ENCODE peak calls at places on chromosomes 12 and 14, in eight cellular contexts. W is stomach; K is fibroblast of lung; U is H1; X is thoracic aorta; G is CD8-positive, alpha-beta T cell; L is neural progenitor cell; S is breast epithelium. A is an unnamed sample. For H3K4me1, the result is how much of the 10 kb centered on the place peaks cover.

GRCh38 chr12:124651508-124652273 is 84.3 kb upstream of the NCOR2 start:
- DNase-seq in W (no peak), K (no peak), U (no peak), X (no peak), G (no peak), L (no peak), S (no peak), A (no peak)

GRCh38 chr14:22106700-22107697 is 433.4 kb upstream of the OR4E1 start:
- DNase-seq in W (no peak), K (no peak), U (no peak), X (no peak), G (no peak), L (no peak), S (no peak), A (no peak)

GRCh38 chr12:51970904-51971646 is 19.6 kb downstream of the ACVR1B start:
- DNase-seq in W (no peak), K (peak), U (no peak), X (no peak), G (peak), L (peak), S (no peak), A (no peak)

GRCh38 chr12:70989232-70989631 is 68.7 kb upstream of the PTPRR start:
- DNase-seq in W (no peak), K (peak), U (no peak), X (no peak), G (no peak), L (no peak), S (no peak), A (no peak)

GRCh38 chr12:48118491-48118890 is 673 bp upstream of the PFKM start:
- DNase-seq in W (no peak), K (no peak), U (no peak), X (no peak), G (no peak), L (no peak), S (no peak), A (no peak)

GRCh38 chr12:64335886-64336466 is 54.6 kb downstream of the C12orf56 start:
- DNase-seq in W (no peak), K (no peak), U (no peak), X (no peak), G (no peak), L (no peak), S (no peak), A (no peak)

GRCh38 chr12:103626498-103626897 is 39.4 kb downstream of the STAB2 start:
- DNase-seq in W (peak), K (peak), U (no peak), X (peak), G (no peak), L (peak), S (no peak), A (peak)

GRCh38 chr14:99067141-99067920 is 204.7 kb downstream of the BCL11B start:
- DNase-seq in W (no peak), K (no peak), U (no peak), X (no peak), G (no peak), L (no peak), S (no peak), A (no peak)

GRCh38 chr12:70451528-70451927 is 85.4 kb downstream of the KCNMB4 start:
- DNase-seq in W (no peak), K (no peak), U (no peak), X (no peak), G (no peak), L (no peak), S (no peak), A (no peak)

GRCh38 chr12:51295651-51296050 is 25.4 kb upstream of the SMAGP start:
- DNase-seq in W (no peak), K (no peak), U (no peak), X (no peak), G (no peak), L (no peak), S (no peak), A (no peak)

GRCh38 chr14:75144944-75145343 is 18.1 kb upstream of the NEK9 start:
- DNase-seq in W (no peak), K (no peak), U (no peak), X (no peak), G (no peak), L (no peak), S (no peak), A (no peak)

GRCh38 chr14:96362965-96363750 is at the start of the genes ATG2B and GSKIP:
- DNase-seq in W (peak), K (peak), U (peak), X (peak), G (peak), L (peak), S (peak), A (peak)

GRCh38 chr12:99372257-99372933 is 275.2 kb upstream of the GARIN6 start:
- DNase-seq in W (no peak), K (no peak), U (no peak), X (no peak), G (no peak), L (no peak), S (no peak), A (no peak)

GRCh38 chr12:69028941-69029729 is 96.2 kb upstream of the CPM start:
- DNase-seq in W (no peak), K (peak), U (no peak), X (no peak), G (no peak), L (no peak), S (no peak), A (no peak)

GRCh38 chr12:47591387-47591786 is 114.4 kb downstream of the RPAP3 start:
- DNase-seq in W (no peak), K (no peak), U (no peak), X (no peak), G (no peak), L (no peak), S (no peak), A (no peak)

GRCh38 chr14:56131865-56132830 is 13.9 kb downstream of the PELI2 start:
- DNase-seq in W (no peak), K (no peak), U (no peak), X (no peak), G (no peak), L (peak), S (no peak), A (no peak)

DNA sequence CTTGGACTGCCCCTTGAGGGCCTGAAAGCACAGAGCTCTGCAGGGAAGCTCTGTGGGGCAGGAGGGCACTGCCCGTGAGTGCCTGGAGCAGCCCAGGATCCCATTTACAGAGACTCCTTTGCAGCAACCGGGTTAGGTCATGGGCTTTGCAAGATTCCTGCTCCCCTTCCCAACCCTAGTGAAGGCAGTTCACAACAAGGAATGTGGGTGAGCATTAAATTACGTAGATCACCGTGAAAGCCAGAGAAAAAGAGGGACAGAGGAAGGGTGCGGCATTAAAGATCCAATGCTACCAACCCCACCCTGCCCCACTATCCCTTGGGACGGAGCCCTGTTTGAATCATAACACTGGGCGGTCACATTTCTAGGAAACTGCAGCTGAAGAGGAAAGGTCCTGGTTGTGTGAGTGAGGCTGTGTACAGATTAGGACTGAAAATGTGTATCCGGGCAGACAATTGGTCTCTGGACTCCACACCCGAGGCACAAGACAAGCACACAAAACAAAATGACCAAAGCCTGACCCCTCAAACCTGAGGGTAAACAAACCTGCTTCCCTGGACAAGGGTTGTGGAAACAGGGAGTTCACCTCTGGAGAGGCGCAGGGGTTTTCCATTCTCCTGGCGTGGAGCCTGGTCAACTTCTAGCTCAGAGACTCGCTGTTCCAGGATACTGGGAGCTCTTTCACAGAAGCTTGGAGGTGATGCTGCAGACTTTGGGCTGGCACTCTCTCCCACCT is 16.8 kb downstream of the NINJ2 start:
- DNase-seq in W (peak), K (no peak), U (no peak), X (peak), G (no peak), L (no peak), S (no peak), A (peak)
- H3K4me1 ChIP-seq in W (half or more), K (under half), U (under half), X (under half), G (under half), L (under half), S (under half), A (under half)

GRCh38 chr14:61238611-61239010 is 42.5 kb downstream of the TMEM30B start:
- DNase-seq in W (no peak), K (no peak), U (no peak), X (no peak), G (no peak), L (no peak), S (no peak), A (no peak)
- TF ChIP-seq CTCF in W (no peak), K (no peak), U (no peak), X (no peak), G (no peak), L (no peak), S (no peak), A (no peak)

GRCh38 chr12:53221203-53222076 is 10.6 kb downstream of the RARG start:
- DNase-seq in W (peak), K (peak), U (no peak), X (no peak), G (peak), L (peak), S (peak), A (peak)
- H3K4me3 ChIP-seq in W (peak), K (peak), U (peak), X (peak), G (peak), L (peak), S (peak), A (peak)

DNA sequence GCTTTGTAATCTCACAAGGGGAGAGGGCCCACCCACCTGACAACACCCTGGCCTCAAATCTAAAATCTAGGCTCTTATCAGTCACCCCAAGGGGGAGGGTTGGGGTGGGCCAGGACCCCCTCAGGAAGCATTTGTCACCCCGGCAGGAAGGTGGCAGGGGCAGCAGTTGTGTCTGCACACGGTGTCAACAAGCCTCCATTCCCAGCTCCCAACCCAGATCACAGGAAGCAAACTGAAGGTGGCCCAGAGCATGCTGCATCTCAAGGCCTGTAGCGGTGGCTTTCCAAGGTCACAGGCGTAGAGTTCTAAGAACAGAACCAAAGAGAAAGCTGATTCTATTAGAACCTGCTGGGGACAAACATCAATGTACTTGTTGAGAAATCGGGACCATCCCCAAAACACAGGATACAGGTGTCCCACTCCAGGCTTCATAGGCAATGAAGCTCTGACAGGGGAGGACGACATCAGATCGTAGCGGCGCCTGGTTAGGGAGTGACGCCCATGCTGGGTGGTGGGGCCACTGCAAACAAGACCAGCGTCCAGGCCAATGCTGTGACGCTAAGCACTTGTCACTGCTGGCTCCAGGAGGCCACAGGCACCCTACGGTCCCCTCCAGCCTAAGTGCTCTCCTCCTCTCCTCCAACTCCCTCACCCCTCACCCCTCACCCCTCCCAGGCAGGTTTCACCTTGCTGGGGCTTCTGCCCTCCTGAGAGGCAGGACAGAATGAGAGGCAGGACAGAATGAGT is 52.9 kb downstream of the CCDC88C start:
- DNase-seq in W (no peak), K (no peak), U (no peak), X (no peak), G (no peak), L (no peak), S (no peak), A (no peak)
- H3K4me1 ChIP-seq in W (half or more), K (under half), U (under half), X (under half), G (half or more), L (under half), S (under half), A (under half)

GRCh38 chr14:66662374-66662773 is 154.4 kb downstream of the GPHN start:
- DNase-seq in W (no peak), K (peak), U (no peak), X (no peak), G (no peak), L (peak), S (no peak), A (no peak)
- TF ChIP-seq CTCF in W (no peak), K (peak), U (peak), X (no peak), G (no peak), L (peak), S (no peak), A (no peak)

GRCh38 chr12:108305520-108305919 is 33.6 kb downstream of the CMKLR1 start:
- DNase-seq in W (peak), K (peak), U (no peak), X (peak), G (no peak), L (no peak), S (peak), A (peak)
- H3K4me3 ChIP-seq in W (no peak), K (no peak), U (no peak), X (peak), G (no peak), L (no peak), S (peak), A (no peak)

GRCh38 chr14:105067969-105068301 is 2.7 kb upstream of the GPR132 start:
- DNase-seq in W (no peak), K (no peak), U (no peak), X (no peak), G (no peak), L (no peak), S (no peak), A (no peak)

GRCh38 chr14:105067140-105067968 is 2.1 kb upstream of the GPR132 start:
- DNase-seq in W (no peak), K (no peak), U (no peak), X (no peak), G (peak), L (no peak), S (no peak), A (no peak)

GRCh38 chr14:105065280-105066228 is at the start of gene GPR132:
- DNase-seq in W (peak), K (no peak), U (no peak), X (no peak), G (peak), L (no peak), S (no peak), A (no peak)

GRCh38 chr14:105064721-105065143 is 498 bp downstream of the GPR132 start:
- DNase-seq in W (no peak), K (no peak), U (no peak), X (no peak), G (no peak), L (peak), S (no peak), A (no peak)

GRCh38 chr14:105066285-105067071 is 1.2 kb upstream of the GPR132 start:
- DNase-seq in W (no peak), K (no peak), U (no peak), X (no peak), G (no peak), L (no peak), S (no peak), A (no peak)
- H3K4me1 ChIP-seq in W (half or more), K (under half), U (under half), X (under half), G (half or more), L (under half), S (under half), A (under half)

GRCh38 chr12:53479314-53479713 is 19.9 kb downstream of the MAP3K12 start:
- DNase-seq in W (no peak), K (no peak), U (no peak), X (no peak), G (no peak), L (no peak), S (no peak), A (no peak)

GRCh38 chr12:53481108-53481442 is 18.2 kb downstream of the MAP3K12 start:
- DNase-seq in W (no peak), K (no peak), U (no peak), X (no peak), G (no peak), L (no peak), S (no peak), A (no peak)

GRCh38 chr12:53481957-53482586 is 17.2 kb downstream of the MAP3K12 start:
- DNase-seq in W (no peak), K (no peak), U (no peak), X (no peak), G (no peak), L (peak), S (no peak), A (no peak)

GRCh38 chr12:53478865-53479264 is 20.4 kb downstream of the MAP3K12 start:
- DNase-seq in W (no peak), K (no peak), U (no peak), X (no peak), G (no peak), L (no peak), S (no peak), A (no peak)

GRCh38 chr12:53480425-53481107 is 18.7 kb downstream of the MAP3K12 start:
- DNase-seq in W (no peak), K (no peak), U (no peak), X (no peak), G (no peak), L (no peak), S (no peak), A (no peak)
- TF ChIP-seq CTCF in W (no peak), K (no peak), U (no peak), X (no peak), G (no peak), L (no peak), S (no peak), A (no peak)